ENCODE peak calls at places on chromosomes 11 and 22, in nine cellular contexts. One of them, this sample, is unnamed.

GRCh38 chr11:44226472-44226871 is 83.5 kb downstream of the ALX4 start:
- DNase-seq in mammary epithelial cell: no peak
- DNase-seq in upper lobe of right lung: no peak
- DNase-seq in cardiac muscle cell: no peak
- DNase-seq in thoracic aorta: no peak
- DNase-seq in sigmoid colon: no peak
- DNase-seq in fibroblast of lung: no peak
- DNase-seq in right cardiac atrium: peak; percentile 53
- DNase-seq in CD8-positive, alpha-beta memory T cell: no peak
- DNase-seq in this sample: no peak

GRCh38 chr22:50074056-50074455 is 11.2 kb downstream of the MLC1 start:
- DNase-seq in cardiac muscle cell: no peak
- DNase-seq in right cardiac atrium: peak; percentile 33
- DNase-seq in CD8-positive, alpha-beta memory T cell: no peak
- DNase-seq in upper lobe of right lung: peak; percentile 29
- DNase-seq in fibroblast of lung: no peak
- DNase-seq in thoracic aorta: no peak
- DNase-seq in mammary epithelial cell: no peak
- DNase-seq in sigmoid colon: no peak
- DNase-seq in this sample: no peak

GRCh38 chr11:789951-790350 is at the start of gene CEND1:
- DNase-seq in upper lobe of right lung: no peak
- DNase-seq in fibroblast of lung: peak; percentile 56
- DNase-seq in cardiac muscle cell: no peak
- DNase-seq in sigmoid colon: no peak
- DNase-seq in right cardiac atrium: no peak
- DNase-seq in CD8-positive, alpha-beta memory T cell: no peak
- DNase-seq in mammary epithelial cell: no peak
- DNase-seq in thoracic aorta: no peak
- DNase-seq in this sample: no peak

GRCh38 chr22:31838917-31839316 is 85.1 kb downstream of the DEPDC5 start:
- DNase-seq in thoracic aorta: no peak
- DNase-seq in mammary epithelial cell: peak; percentile 72
- DNase-seq in fibroblast of lung: no peak
- DNase-seq in upper lobe of right lung: no peak
- DNase-seq in right cardiac atrium: no peak
- DNase-seq in CD8-positive, alpha-beta memory T cell: no peak
- DNase-seq in cardiac muscle cell: no peak
- DNase-seq in sigmoid colon: no peak
- DNase-seq in this sample: no peak

GRCh38 chr11:88421530-88421929 is 84.0 kb upstream of the CTSC start:
- DNase-seq in thoracic aorta: no peak
- DNase-seq in mammary epithelial cell: peak; percentile 82
- DNase-seq in right cardiac atrium: no peak
- DNase-seq in upper lobe of right lung: no peak
- DNase-seq in CD8-positive, alpha-beta memory T cell: no peak
- DNase-seq in fibroblast of lung: no peak
- DNase-seq in sigmoid colon: no peak
- DNase-seq in cardiac muscle cell: no peak
- DNase-seq in this sample: no peak

GRCh38 chr11:70885281-70885680 is 367.1 kb downstream of the SHANK2 start:
- DNase-seq in right cardiac atrium: no peak
- DNase-seq in CD8-positive, alpha-beta memory T cell: no peak
- DNase-seq in mammary epithelial cell: no peak
- DNase-seq in cardiac muscle cell: no peak
- DNase-seq in sigmoid colon: no peak
- DNase-seq in upper lobe of right lung: no peak
- DNase-seq in fibroblast of lung: no peak
- DNase-seq in thoracic aorta: no peak
- DNase-seq in this sample: no peak

GRCh38 chr22:39292561-39293074 is 26.8 kb downstream of the RPL3 start:
- DNase-seq in mammary epithelial cell: peak; percentile 96
- DNase-seq in fibroblast of lung: peak; percentile 86
- DNase-seq in CD8-positive, alpha-beta memory T cell: no peak
- DNase-seq in thoracic aorta: peak; percentile 80
- DNase-seq in right cardiac atrium: peak; percentile 96
- DNase-seq in sigmoid colon: peak; percentile 93
- DNase-seq in upper lobe of right lung: peak; percentile 96
- DNase-seq in cardiac muscle cell: peak; percentile 56
- DNase-seq in this sample: no peak

GRCh38 chr22:30361916-30362631 is 5.3 kb downstream of the CCDC157 start:
- DNase-seq in fibroblast of lung: no peak
- DNase-seq in right cardiac atrium: no peak
- DNase-seq in cardiac muscle cell: no peak
- DNase-seq in thoracic aorta: no peak
- DNase-seq in mammary epithelial cell: no peak
- DNase-seq in sigmoid colon: no peak
- DNase-seq in CD8-positive, alpha-beta memory T cell: no peak
- DNase-seq in upper lobe of right lung: no peak
- DNase-seq in this sample: no peak

DNA sequence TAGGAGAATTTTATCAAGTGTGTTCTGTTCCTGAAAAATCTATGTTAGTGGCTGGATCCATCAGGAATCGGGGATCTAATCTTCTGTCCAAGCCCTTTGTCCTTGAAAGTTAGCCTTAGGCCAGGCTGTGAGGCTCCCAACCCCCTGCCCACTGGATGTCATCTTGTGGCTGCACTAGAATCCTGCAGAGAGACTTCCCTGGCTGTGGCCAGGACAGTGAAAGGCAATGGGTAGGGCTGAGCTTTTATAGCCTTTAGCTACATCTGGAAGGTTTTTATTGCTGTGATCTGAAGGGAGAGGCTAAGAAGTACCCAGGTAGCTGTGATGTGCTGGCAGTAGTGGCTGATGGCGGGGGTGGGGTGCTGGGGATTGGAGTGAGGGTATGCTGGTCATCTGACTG is 2.1 kb downstream of the OAF start:
- DNase-seq in CD8-positive, alpha-beta memory T cell: no peak
- DNase-seq in thoracic aorta: no peak
- DNase-seq in fibroblast of lung: no peak
- DNase-seq in upper lobe of right lung: no peak
- DNase-seq in sigmoid colon: no peak
- DNase-seq in right cardiac atrium: no peak
- DNase-seq in mammary epithelial cell: no peak
- DNase-seq in cardiac muscle cell: peak; percentile 21
- DNase-seq in this sample: no peak
- H3K4me1 ChIP-seq in CD8-positive, alpha-beta memory T cell: peaks cover 13% of the 10 kb centered on the region
- H3K4me1 ChIP-seq in thoracic aorta: peaks cover 4% of the 10 kb centered on the region
- H3K4me1 ChIP-seq in fibroblast of lung: peaks cover 19% of the 10 kb centered on the region
- H3K4me1 ChIP-seq in upper lobe of right lung: peaks cover 23% of the 10 kb centered on the region
- H3K4me1 ChIP-seq in sigmoid colon: peaks cover 48% of the 10 kb centered on the region
- H3K4me1 ChIP-seq in right cardiac atrium: peaks cover 15% of the 10 kb centered on the region
- H3K4me1 ChIP-seq in mammary epithelial cell: peaks cover 15% of the 10 kb centered on the region
- H3K4me1 ChIP-seq in cardiac muscle cell: no peaks in the 10 kb centered on the region
- H3K4me1 ChIP-seq in this sample: peaks cover 8% of the 10 kb centered on the region

GRCh38 chr11:9571766-9572120 is 1.7 kb upstream of the WEE1 start:
- DNase-seq in mammary epithelial cell: no peak
- DNase-seq in CD8-positive, alpha-beta memory T cell: no peak
- DNase-seq in fibroblast of lung: no peak
- DNase-seq in sigmoid colon: no peak
- DNase-seq in thoracic aorta: no peak
- DNase-seq in upper lobe of right lung: no peak
- DNase-seq in cardiac muscle cell: no peak
- DNase-seq in right cardiac atrium: no peak
- DNase-seq in this sample: no peak
- H3K4me1 ChIP-seq in mammary epithelial cell: peaks cover 36% of the 10 kb centered on the region
- H3K4me1 ChIP-seq in CD8-positive, alpha-beta memory T cell: peaks cover 5% of the 10 kb centered on the region
- H3K4me1 ChIP-seq in fibroblast of lung: peaks cover 11% of the 10 kb centered on the region
- H3K4me1 ChIP-seq in sigmoid colon: peaks cover 35% of the 10 kb centered on the region
- H3K4me1 ChIP-seq in thoracic aorta: peaks cover 11% of the 10 kb centered on the region
- H3K4me1 ChIP-seq in upper lobe of right lung: peaks cover 16% of the 10 kb centered on the region
- H3K4me1 ChIP-seq in cardiac muscle cell: peaks cover 18% of the 10 kb centered on the region
- H3K4me1 ChIP-seq in right cardiac atrium: peaks cover 5% of the 10 kb centered on the region
- H3K4me1 ChIP-seq in this sample: peaks cover 6% of the 10 kb centered on the region

GRCh38 chr11:75523189-75523588 is 2.6 kb downstream of the GDPD5 start:
- DNase-seq in upper lobe of right lung: no peak
- DNase-seq in fibroblast of lung: no peak
- DNase-seq in sigmoid colon: no peak
- DNase-seq in CD8-positive, alpha-beta memory T cell: no peak
- DNase-seq in thoracic aorta: no peak
- DNase-seq in right cardiac atrium: no peak
- DNase-seq in mammary epithelial cell: no peak
- DNase-seq in cardiac muscle cell: no peak
- DNase-seq in this sample: no peak
- H3K4me1 ChIP-seq in upper lobe of right lung: peaks cover 17% of the 10 kb centered on the region
- H3K4me1 ChIP-seq in fibroblast of lung: no peaks in the 10 kb centered on the region
- H3K4me1 ChIP-seq in sigmoid colon: peaks cover 23% of the 10 kb centered on the region
- H3K4me1 ChIP-seq in CD8-positive, alpha-beta memory T cell: peaks cover 25% of the 10 kb centered on the region
- H3K4me1 ChIP-seq in thoracic aorta: peaks cover 3% of the 10 kb centered on the region
- H3K4me1 ChIP-seq in right cardiac atrium: no peaks in the 10 kb centered on the region
- H3K4me1 ChIP-seq in mammary epithelial cell: peaks cover 10% of the 10 kb centered on the region
- H3K4me1 ChIP-seq in cardiac muscle cell: no peaks in the 10 kb centered on the region
- H3K4me1 ChIP-seq in this sample: peaks cover 43% of the 10 kb centered on the region

GRCh38 chr22:22923379-22923778 is 35.8 kb downstream of the IGLL5 start:
- DNase-seq in thoracic aorta: no peak
- DNase-seq in CD8-positive, alpha-beta memory T cell: no peak
- DNase-seq in fibroblast of lung: no peak
- DNase-seq in cardiac muscle cell: no peak
- DNase-seq in sigmoid colon: no peak
- DNase-seq in right cardiac atrium: peak; percentile 3
- DNase-seq in upper lobe of right lung: no peak
- DNase-seq in mammary epithelial cell: no peak
- DNase-seq in this sample: no peak
- H3K4me1 ChIP-seq in thoracic aorta: no peaks in the 10 kb centered on the region
- H3K4me1 ChIP-seq in CD8-positive, alpha-beta memory T cell: peaks cover 3% of the 10 kb centered on the region
- H3K4me1 ChIP-seq in fibroblast of lung: no peaks in the 10 kb centered on the region
- H3K4me1 ChIP-seq in cardiac muscle cell: no peaks in the 10 kb centered on the region
- H3K4me1 ChIP-seq in sigmoid colon: no peaks in the 10 kb centered on the region
- H3K4me1 ChIP-seq in right cardiac atrium: no peaks in the 10 kb centered on the region
- H3K4me1 ChIP-seq in upper lobe of right lung: peaks cover 1% of the 10 kb centered on the region
- H3K4me1 ChIP-seq in mammary epithelial cell: no peaks in the 10 kb centered on the region
- H3K4me1 ChIP-seq in this sample: peaks cover 6% of the 10 kb centered on the region

This sample was measured in effector memory CD4-positive, alpha-beta T cell.